ENCODE peak calls at places on chromosomes 11 and 22, in ten cellular contexts. J is upper lobe of right lung, D is NB4, M is astrocyte of the cerebellum, K is neural crest cell, N is fibroblast of lung, C is K562, A is heart right ventricle, F is GM06990, P is foreskin fibroblast. U is an unnamed sample.

GRCh38 chr11:19951558-19952083 is 208.7 kb downstream of the DBX1 start:
- DNase-seq in J (no peak), D (peak), M (no peak), K (no peak), N (peak), C (peak), A (no peak), F (peak), P (peak), U (no peak)

GRCh38 chr11:369336-370018 is at the start of gene B4GALNT4:
- DNase-seq in J (no peak), D (no peak), M (no peak), K (no peak), N (peak), C (peak), A (no peak), F (no peak), P (peak), U (no peak)

GRCh38 chr11:96012086-96012824 is 88.3 kb upstream of the MTMR2 start:
- DNase-seq in J (no peak), D (peak), M (peak), K (peak), N (peak), C (peak), A (no peak), F (peak), P (peak), U (peak)

GRCh38 chr22:47120399-47120798 is 357.9 kb downstream of the TBC1D22A start:
- DNase-seq in J (peak), D (no peak), M (no peak), K (no peak), N (no peak), C (no peak), A (no peak), F (no peak), P (no peak), U (no peak)

GRCh38 chr11:94537051-94537600 is 6.6 kb upstream of the FUT4 start:
- DNase-seq in J (no peak), D (no peak), M (peak), K (no peak), N (peak), C (no peak), A (no peak), F (no peak), P (peak), U (peak)

GRCh38 chr22:46993626-46994025 is 231.2 kb downstream of the TBC1D22A start:
- DNase-seq in J (peak), D (no peak), M (no peak), K (no peak), N (no peak), C (no peak), A (no peak), F (no peak), P (no peak), U (no peak)

GRCh38 chr22:49212002-49212401 is 615.7 kb downstream of the BRD1 start:
- DNase-seq in J (peak), D (no peak), M (no peak), K (no peak), N (no peak), C (no peak), A (no peak), F (no peak), P (no peak), U (no peak)

GRCh38 chr11:2671748-2672147 is 28.0 kb downstream of the KCNQ1OT1 start:
- DNase-seq in J (no peak), D (no peak), M (no peak), K (no peak), N (no peak), C (no peak), A (no peak), F (no peak), P (no peak), U (no peak)

GRCh38 chr11:130315354-130315970 is 745 bp upstream of the ZBTB44 start:
- DNase-seq in J (peak), D (peak), M (no peak), K (no peak), N (no peak), C (peak), A (peak), F (peak), P (no peak), U (no peak)

GRCh38 chr11:34339149-34340064 is 18.4 kb downstream of the ABTB2 start:
- DNase-seq in J (no peak), D (peak), M (no peak), K (no peak), N (peak), C (no peak), A (no peak), F (no peak), P (no peak), U (no peak)

GRCh38 chr11:118917488-118918127 is 8.1 kb downstream of the BCL9L start:
- DNase-seq in J (no peak), D (peak), M (no peak), K (no peak), N (peak), C (no peak), A (no peak), F (no peak), P (peak), U (peak)

GRCh38 chr22:42692239-42693054 is 28.2 kb downstream of the A4GALT start:
- DNase-seq in J (no peak), D (peak), M (no peak), K (no peak), N (no peak), C (no peak), A (no peak), F (peak), P (no peak), U (no peak)

GRCh38 chr22:43136255-43136654 is 6.9 kb downstream of the MCAT start:
- DNase-seq in J (no peak), D (peak), M (no peak), K (peak), N (peak), C (peak), A (no peak), F (no peak), P (peak), U (no peak)

GRCh38 chr11:19241260-19242183 is 777 bp upstream of the E2F8 start:
- DNase-seq in J (peak), D (peak), M (no peak), K (peak), N (no peak), C (peak), A (peak), F (peak), P (peak), U (no peak)

GRCh38 chr11:130602700-130603584 is 154.5 kb downstream of the ADAMTS15 start:
- DNase-seq in J (no peak), D (no peak), M (no peak), K (no peak), N (no peak), C (no peak), A (no peak), F (no peak), P (peak), U (no peak)

GRCh38 chr22:37324340-37325023 is 42.2 kb downstream of the CYTH4 start:
- DNase-seq in J (peak), D (no peak), M (no peak), K (no peak), N (no peak), C (no peak), A (no peak), F (no peak), P (no peak), U (no peak)

GRCh38 chr11:61541568-61541967 is 33.0 kb downstream of the LRRC10B start:
- DNase-seq in J (no peak), D (peak), M (no peak), K (no peak), N (peak), C (peak), A (no peak), F (no peak), P (peak), U (no peak)

GRCh38 chr11:121842186-121842585 is 273.8 kb downstream of the BLID start:
- DNase-seq in J (no peak), D (no peak), M (no peak), K (no peak), N (no peak), C (no peak), A (no peak), F (no peak), P (no peak), U (no peak)

GRCh38 chr11:119422505-119423416 is at the start of gene THY1:
- DNase-seq in J (no peak), D (no peak), M (no peak), K (peak), N (peak), C (no peak), A (no peak), F (no peak), P (peak), U (no peak)

GRCh38 chr11:27392715-27393114 is 29.7 kb upstream of the CCDC34 start:
- DNase-seq in J (no peak), D (no peak), M (peak), K (no peak), N (peak), C (peak), A (no peak), F (no peak), P (peak), U (peak)

GRCh38 chr22:42648368-42649260 is 578 bp downstream of the CYB5R3 start:
- DNase-seq in J (peak), D (peak), M (no peak), K (no peak), N (peak), C (peak), A (peak), F (peak), P (peak), U (no peak)

GRCh38 chr11:64894812-64895452 is 16.5 kb upstream of the EHD1 start:
- DNase-seq in J (no peak), D (no peak), M (no peak), K (no peak), N (no peak), C (no peak), A (peak), F (no peak), P (no peak), U (no peak)

GRCh38 chr22:21766933-21767462 is 31.4 kb upstream of the YPEL1 start:
- DNase-seq in J (peak), D (peak), M (no peak), K (no peak), N (no peak), C (no peak), A (no peak), F (no peak), P (no peak), U (no peak)

GRCh38 chr11:102546923-102547471 is 16.4 kb upstream of the MMP7 start:
- DNase-seq in J (no peak), D (peak), M (no peak), K (no peak), N (no peak), C (no peak), A (no peak), F (peak), P (no peak), U (no peak)

GRCh38 chr11:20964985-20965384 is 295.6 kb downstream of the NELL1 start:
- DNase-seq in J (no peak), D (no peak), M (peak), K (no peak), N (peak), C (no peak), A (no peak), F (no peak), P (no peak), U (no peak)

GRCh38 chr22:42770941-42771647 is 50.4 kb upstream of the A4GALT start:
- DNase-seq in J (no peak), D (no peak), M (no peak), K (no peak), N (no peak), C (no peak), A (no peak), F (no peak), P (no peak), U (no peak)

GRCh38 chr11:37718431-37718999 is 1120.5 kb upstream of the RAG2 start:
- DNase-seq in J (no peak), D (no peak), M (no peak), K (no peak), N (no peak), C (no peak), A (no peak), F (no peak), P (peak), U (no peak)

GRCh38 chr11:45543808-45544422 is 121.5 kb downstream of the CHST1 start:
- DNase-seq in J (no peak), D (peak), M (no peak), K (peak), N (peak), C (peak), A (no peak), F (no peak), P (peak), U (no peak)

GRCh38 chr11:73795925-73796632 is 8.4 kb downstream of the MRPL48 start:
- DNase-seq in J (no peak), D (no peak), M (no peak), K (no peak), N (no peak), C (no peak), A (peak), F (no peak), P (no peak), U (no peak)

GRCh38 chr11:124150684-124151083 is 32.5 kb upstream of the OR10D3 start:
- DNase-seq in J (no peak), D (peak), M (no peak), K (no peak), N (no peak), C (no peak), A (no peak), F (no peak), P (no peak), U (no peak)

GRCh38 chr11:92954003-92954402 is 15.4 kb upstream of the MTNR1B start:
- DNase-seq in J (no peak), D (no peak), M (no peak), K (no peak), N (no peak), C (no peak), A (no peak), F (no peak), P (no peak), U (no peak)

GRCh38 chr11:65488273-65489058 is 10.4 kb upstream of the MALAT1 start:
- DNase-seq in J (peak), D (no peak), M (no peak), K (no peak), N (peak), C (no peak), A (peak), F (no peak), P (peak), U (peak)

GRCh38 chr11:88167853-88168252 is 7.4 kb downstream of the RAB38 start:
- DNase-seq in J (no peak), D (no peak), M (no peak), K (no peak), N (peak), C (no peak), A (no peak), F (no peak), P (peak), U (no peak)

GRCh38 chr11:47433991-47434786 is 8.0 kb upstream of the PSMC3 start:
- DNase-seq in J (no peak), D (no peak), M (peak), K (no peak), N (peak), C (no peak), A (no peak), F (no peak), P (peak), U (no peak)

GRCh38 chr11:79441159-79441875 is 487 bp upstream of the TENM4 start:
- DNase-seq in J (no peak), D (peak), M (no peak), K (no peak), N (peak), C (no peak), A (no peak), F (peak), P (peak), U (no peak)

DNA sequence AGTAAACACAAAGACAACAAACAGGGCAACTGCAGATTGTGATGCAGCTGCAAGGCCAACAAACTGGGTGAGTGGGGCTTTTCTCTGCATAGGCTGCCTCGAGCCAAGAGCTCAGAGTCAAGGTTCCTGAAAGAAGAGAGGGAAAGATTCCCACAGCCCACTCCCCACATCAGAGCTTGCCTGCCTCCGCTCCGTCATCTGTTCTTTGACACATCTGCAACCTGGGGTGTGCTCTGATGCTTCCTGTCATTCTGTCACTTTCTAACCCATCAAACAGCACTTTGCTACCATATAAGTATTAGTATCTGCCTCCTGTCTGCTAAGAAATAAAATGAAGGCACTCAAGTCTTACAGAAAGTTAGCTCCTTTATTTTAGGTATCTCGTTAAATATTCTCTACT is 46.9 kb downstream of the C22orf31 start:
- DNase-seq in J (no peak), D (no peak), M (no peak), K (no peak), N (no peak), C (no peak), A (no peak), F (no peak), P (no peak), U (no peak)
- TF ChIP-seq CTCF in J (no peak), D (no peak), M (no peak), K (no peak), N (no peak), C (no peak), A (no peak), F (no peak), P (no peak), U (no peak)

GRCh38 chr22:41092023-41092817 is at the start of gene EP300:
- DNase-seq in J (peak), D (peak), M (peak), K (peak), N (peak), C (peak), A (peak), F (peak), P (peak), U (peak)
- TF ChIP-seq CTCF in J (peak), D (peak), M (peak), K (peak), N (peak), C (peak), A (peak), F (peak), P (peak), U (peak)

GRCh38 chr11:71086687-71087258 is 165.6 kb downstream of the SHANK2 start:
- DNase-seq in J (no peak), D (peak), M (no peak), K (peak), N (no peak), C (peak), A (no peak), F (no peak), P (peak), U (peak)
- TF ChIP-seq CTCF in J (peak), D (peak), M (peak), K (peak), N (no peak), C (peak), A (peak), F (peak), P (peak), U (peak)

GRCh38 chr11:134369656-134370525 is 38.1 kb downstream of the GLB1L2 start:
- DNase-seq in J (peak), D (no peak), M (no peak), K (no peak), N (no peak), C (no peak), A (no peak), F (no peak), P (no peak), U (no peak)

GRCh38 chr11:134370526-134371435 is 39.0 kb downstream of the GLB1L2 start:
- DNase-seq in J (peak), D (no peak), M (no peak), K (no peak), N (no peak), C (no peak), A (no peak), F (no peak), P (no peak), U (no peak)

GRCh38 chr11:134366279-134366678 is 34.5 kb downstream of the GLB1L2 start:
- DNase-seq in J (no peak), D (no peak), M (no peak), K (no peak), N (no peak), C (no peak), A (no peak), F (no peak), P (no peak), U (no peak)

GRCh38 chr11:134365011-134365925 is 33.5 kb downstream of the GLB1L2 start:
- DNase-seq in J (peak), D (no peak), M (no peak), K (no peak), N (no peak), C (no peak), A (no peak), F (no peak), P (no peak), U (no peak)

GRCh38 chr11:134367781-134368180 is 36.0 kb downstream of the GLB1L2 start:
- DNase-seq in J (peak), D (no peak), M (no peak), K (no peak), N (no peak), C (no peak), A (no peak), F (no peak), P (no peak), U (no peak)
- TF ChIP-seq CTCF in J (no peak), D (no peak), M (no peak), K (no peak), N (no peak), C (no peak), A (no peak), F (no peak), P (no peak), U (no peak)

GRCh38 chr11:15216678-15217077 is 102.0 kb downstream of the INSC start:
- DNase-seq in J (no peak), D (peak), M (no peak), K (no peak), N (no peak), C (peak), A (no peak), F (no peak), P (peak), U (no peak)
- TF ChIP-seq CTCF in J (no peak), D (peak), M (peak), K (peak), N (peak), C (peak), A (no peak), F (peak), P (peak), U (peak)

GRCh38 chr11:11028017-11028692 is 170.3 kb upstream of the ZBED5 start:
- DNase-seq in J (peak), D (peak), M (peak), K (peak), N (peak), C (peak), A (peak), F (no peak), P (peak), U (peak)
- TF ChIP-seq CTCF in J (peak), D (peak), M (peak), K (peak), N (peak), C (peak), A (peak), F (peak), P (peak), U (peak)

GRCh38 chr22:44357962-44358553 is 45.3 kb upstream of the SHISAL1 start:
- DNase-seq in J (peak), D (no peak), M (peak), K (no peak), N (peak), C (no peak), A (peak), F (no peak), P (no peak), U (no peak)

GRCh38 chr22:44355688-44356070 is 42.9 kb upstream of the SHISAL1 start:
- DNase-seq in J (peak), D (no peak), M (no peak), K (no peak), N (no peak), C (no peak), A (peak), F (no peak), P (no peak), U (no peak)

GRCh38 chr22:44359496-44360110 is 46.9 kb upstream of the SHISAL1 start:
- DNase-seq in J (peak), D (peak), M (no peak), K (no peak), N (no peak), C (no peak), A (peak), F (no peak), P (no peak), U (no peak)

GRCh38 chr22:44358723-44359440 is 46.1 kb upstream of the SHISAL1 start:
- DNase-seq in J (peak), D (no peak), M (no peak), K (no peak), N (no peak), C (no peak), A (peak), F (no peak), P (no peak), U (no peak)

GRCh38 chr22:44357296-44357961 is 44.7 kb upstream of the SHISAL1 start:
- DNase-seq in J (no peak), D (peak), M (no peak), K (no peak), N (no peak), C (no peak), A (no peak), F (no peak), P (no peak), U (no peak)
- TF ChIP-seq CTCF in J (no peak), D (no peak), M (peak), K (peak), N (no peak), C (no peak), A (no peak), F (no peak), P (no peak), U (peak)